ENCODE peak calls at places on chromosome 3, in four cellular contexts. O is heart right ventricle, V is cardiac fibroblast, A is fibroblast of pulmonary artery. Y is an unnamed sample.

GRCh38 chr3:40877651-40878463 is 321.4 kb upstream of the CTNNB1 start:
- DNase-seq in O (peak; percentile 69), V (peak; percentile 76), A (peak; percentile 84), Y (no peak)

GRCh38 chr3:62318365-62318751 is 55.0 kb downstream of the FEZF2 start:
- DNase-seq in A (no peak), O (no peak), V (no peak), Y (no peak)

GRCh38 chr3:85254738-85255137 is 295.9 kb downstream of the CADM2 start:
- DNase-seq in V (no peak), O (no peak), A (no peak), Y (no peak)

GRCh38 chr3:69300296-69300695 is 85.6 kb downstream of the FRMD4B start:
- DNase-seq in V (no peak), A (no peak), O (no peak), Y (no peak)

GRCh38 chr3:65833761-65834505 is 204.8 kb downstream of the MAGI1 start:
- DNase-seq in O (no peak), A (peak; percentile 72), V (peak; percentile 77), Y (peak; percentile 34)

GRCh38 chr3:113812854-113813253 is 25.7 kb upstream of the GRAMD1C start:
- DNase-seq in A (no peak), O (no peak), V (no peak), Y (no peak)

GRCh38 chr3:171142985-171143384 is 116.5 kb upstream of the SLC2A2 start:
- DNase-seq in V (peak; percentile 16), A (peak; percentile 53), O (no peak), Y (peak; percentile 35)

GRCh38 chr3:119292666-119293065 is 1.5 kb upstream of the ARHGAP31 start:
- DNase-seq in O (no peak), A (no peak), V (no peak), Y (no peak)

GRCh38 chr3:88725440-88725839 is 382.0 kb upstream of the EPHA3 start:
- DNase-seq in V (no peak), A (no peak), O (no peak), Y (no peak)

GRCh38 chr3:42652611-42653302 is 740 bp upstream of the ZBTB47 start:
- DNase-seq in V (peak; percentile 86), A (peak; percentile 73), O (peak; percentile 55), Y (no peak)

GRCh38 chr3:44418549-44418948 is 58.9 kb downstream of the ZNF445 start:
- DNase-seq in O (no peak), V (no peak), A (no peak), Y (no peak)

GRCh38 chr3:23264413-23264812 is 61.3 kb downstream of the UBE2E2 start:
- DNase-seq in V (peak; percentile 86), O (no peak), A (peak; percentile 72), Y (peak; percentile 56)

GRCh38 chr3:43152649-43153048 is 46.8 kb upstream of the POMGNT2 start:
- DNase-seq in V (peak; percentile 9), A (peak; percentile 70), O (no peak), Y (no peak)

GRCh38 chr3:197936819-197937384 is 13.1 kb upstream of the RPL35A start:
- DNase-seq in O (no peak), A (no peak), V (no peak), Y (no peak)

GRCh38 chr3:117355566-117355965 is 646.0 kb downstream of the TUSC7 start:
- DNase-seq in A (peak; percentile 3), O (no peak), V (peak; percentile 15), Y (no peak)

GRCh38 chr3:123951522-123952447 is 9.2 kb downstream of the CCDC14 start:
- DNase-seq in O (no peak), A (no peak), V (no peak), Y (no peak)

GRCh38 chr3:86743233-86743632 is 247.7 kb downstream of the VGLL3 start:
- DNase-seq in V (no peak), O (no peak), A (no peak), Y (no peak)

GRCh38 chr3:133038089-133038730 is at the start of gene TMEM108:
- DNase-seq in O (peak; percentile 80), V (peak; percentile 25), A (peak; percentile 56), Y (no peak)

GRCh38 chr3:171459130-171459941 is 869 bp downstream of the TNIK start:
- DNase-seq in V (peak; percentile 53), O (peak; percentile 40), A (peak; percentile 54), Y (no peak)

GRCh38 chr3:101897013-101897412 is 47.7 kb downstream of the NFKBIZ start:
- DNase-seq in A (no peak), V (no peak), O (no peak), Y (no peak)

GRCh38 chr3:1578105-1578833 is 485.4 kb downstream of the CNTN6 start:
- DNase-seq in V (no peak), O (no peak), A (peak; percentile 3), Y (no peak)

GRCh38 chr3:73874596-73874995 is 249.9 kb upstream of the PDZRN3 start:
- DNase-seq in V (no peak), O (no peak), A (no peak), Y (no peak)

GRCh38 chr3:37054370-37054769 is 61.1 kb downstream of the MLH1 start:
- DNase-seq in V (peak; percentile 92), A (peak; percentile 65), O (no peak), Y (peak; percentile 42)

GRCh38 chr3:100395674-100396073 is 5.2 kb downstream of the TOMM70 start:
- DNase-seq in O (no peak), V (no peak), A (no peak), Y (no peak)
- H3K4me3 ChIP-seq in O (no peak overlapping the region), V (no peak overlapping the region), A (no peak overlapping the region), Y (no peak overlapping the region)

GRCh38 chr3:183114374-183114773 is 15.1 kb upstream of the MCCC1 start:
- DNase-seq in A (no peak), V (no peak), O (no peak), Y (no peak)

GRCh38 chr3:183117046-183117445 is 17.8 kb upstream of the MCCC1 start:
- DNase-seq in O (no peak), A (no peak), V (no peak), Y (no peak)

GRCh38 chr3:183120538-183121215 is 21.4 kb upstream of the MCCC1 start:
- DNase-seq in A (no peak), V (no peak), O (no peak), Y (no peak)

GRCh38 chr3:183114779-183115178 is 15.5 kb upstream of the MCCC1 start:
- DNase-seq in A (no peak), V (no peak), O (no peak), Y (no peak)

GRCh38 chr3:183116051-183116614 is 16.8 kb upstream of the MCCC1 start:
- DNase-seq in V (no peak), A (no peak), O (no peak), Y (no peak)
- H3K4me3 ChIP-seq in V (no peak overlapping the region), A (no peak overlapping the region), O (peak overlapping the region; percentile 29), Y (no peak overlapping the region)

GRCh38 chr3:196517919-196518318 is 2.8 kb upstream of the SMCO1 start:
- DNase-seq in A (peak; percentile 44), V (no peak), O (no peak), Y (no peak)

GRCh38 chr3:196519738-196520122 is 4.6 kb upstream of the SMCO1 start:
- DNase-seq in A (no peak), V (no peak), O (no peak), Y (no peak)

GRCh38 chr3:196514913-196515621 is at the start of gene SMCO1:
- DNase-seq in O (no peak), A (no peak), V (no peak), Y (no peak)

GRCh38 chr3:196517142-196517808 is 2.1 kb upstream of the SMCO1 start:
- DNase-seq in A (no peak), V (no peak), O (no peak), Y (no peak)

GRCh38 chr3:196518999-196519737 is 4.0 kb upstream of the SMCO1 start:
- DNase-seq in V (peak; percentile 93), O (peak; percentile 29), A (peak; percentile 85), Y (no peak)
- H3K4me3 ChIP-seq in V (no peak overlapping the region), O (no peak overlapping the region), A (no peak overlapping the region), Y (no peak overlapping the region)

GRCh38 chr3:122183893-122184590 is 574 bp downstream of the CASR start:
- DNase-seq in V (no peak), O (no peak), A (no peak), Y (no peak)
- H3K4me3 ChIP-seq in V (no peak overlapping the region), O (no peak overlapping the region), A (no peak overlapping the region), Y (no peak overlapping the region)

GRCh38 chr3:12993022-12993622 is 80.1 kb downstream of the IQSEC1 start:
- DNase-seq in A (no peak), O (peak; percentile 48), V (no peak), Y (no peak)
- H3K4me3 ChIP-seq in A (peak overlapping the region; percentile 43), O (peak overlapping the region; percentile 88), V (peak overlapping the region; percentile 45), Y (peak overlapping the region; percentile 62)

GRCh38 chr3:122678496-122678895 is 2.1 kb upstream of the PARP14 start:
- DNase-seq in A (no peak), V (no peak), O (no peak), Y (no peak)

GRCh38 chr3:122677261-122677660 is 3.4 kb upstream of the PARP14 start:
- DNase-seq in V (no peak), O (no peak), A (no peak), Y (no peak)

GRCh38 chr3:122679467-122680291 is 960 bp upstream of the PARP14 start:
- DNase-seq in V (peak; percentile 28), O (peak; percentile 13), A (peak; percentile 28), Y (no peak)

GRCh38 chr3:122680381-122681293 is at the start of gene PARP14:
- DNase-seq in V (peak; percentile 72), A (peak; percentile 73), O (peak; percentile 72), Y (peak; percentile 21)

DNA sequence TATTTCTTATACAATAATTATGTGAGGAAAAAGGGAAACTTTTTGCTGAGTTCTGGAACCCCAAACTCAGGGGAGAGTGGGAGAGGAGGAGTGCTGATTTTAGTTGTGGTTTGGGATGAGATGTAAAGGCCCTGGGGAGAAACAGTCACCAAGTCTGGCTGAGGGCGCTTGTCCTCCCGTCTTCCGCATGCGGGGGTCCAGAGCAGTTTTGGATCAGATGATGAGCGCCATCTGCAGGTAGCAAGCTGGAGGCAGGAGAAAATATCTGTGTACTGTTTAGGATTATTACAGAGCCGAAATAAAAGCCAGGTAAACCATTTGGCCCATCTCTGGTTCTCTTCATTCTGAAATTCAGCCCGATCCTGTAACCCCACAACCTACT is 1.6 kb upstream of the PARP14 start:
- DNase-seq in O (peak; percentile 72), V (peak; percentile 87), A (peak; percentile 84), Y (peak; percentile 33)
- H3K4me3 ChIP-seq in O (peak overlapping the region; percentile 85), V (peak overlapping the region; percentile 27), A (peak overlapping the region; percentile 8), Y (peak overlapping the region; percentile 23)

DNA sequence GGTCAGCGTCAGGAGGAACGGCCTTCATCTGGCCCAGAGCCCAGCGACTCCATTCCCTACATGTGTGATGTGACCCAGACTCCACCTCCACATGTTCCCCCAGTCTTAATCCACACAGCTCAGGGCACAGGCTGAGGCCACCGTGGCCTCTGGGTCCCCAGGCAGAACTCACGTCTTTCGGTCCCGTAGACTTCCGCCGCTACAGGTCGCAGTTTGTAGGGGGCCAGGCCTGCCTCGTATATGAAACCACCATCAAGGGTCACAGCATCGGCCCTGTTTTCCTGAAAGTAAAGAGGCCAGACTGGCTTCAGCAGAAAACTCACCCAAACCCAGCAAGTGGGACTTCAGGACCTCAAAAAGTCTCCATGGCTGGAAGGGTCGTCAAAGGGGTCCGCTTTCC is 8.6 kb downstream of the LTF start:
- DNase-seq in V (no peak), A (no peak), O (no peak), Y (no peak)
- H3K4me3 ChIP-seq in V (no peak overlapping the region), A (no peak overlapping the region), O (no peak overlapping the region), Y (no peak overlapping the region)

GRCh38 chr3:183369626-183370025 is 58.8 kb downstream of the MCF2L2 start:
- DNase-seq in V (peak; percentile 58), O (no peak), A (peak; percentile 22), Y (no peak)
- H3K4me3 ChIP-seq in V (no peak overlapping the region), O (no peak overlapping the region), A (no peak overlapping the region), Y (no peak overlapping the region)

GRCh38 chr3:75396316-75396802 is 267.8 kb upstream of the FRG2C start:
- DNase-seq in A (no peak), O (no peak), V (no peak), Y (no peak)
- H3K4me3 ChIP-seq in A (no peak overlapping the region), O (peak overlapping the region; percentile 37), V (no peak overlapping the region), Y (no peak overlapping the region)

GRCh38 chr3:11696054-11696453 is 52.3 kb upstream of the VGLL4 start:
- DNase-seq in A (no peak), O (no peak), V (no peak), Y (no peak)
- H3K4me3 ChIP-seq in A (no peak overlapping the region), O (no peak overlapping the region), V (no peak overlapping the region), Y (no peak overlapping the region)

Y was measured in AG09309.